ENCODE peak calls at places on chromosomes 13 and 19, in seven cellular contexts. Y is astrocyte of the spinal cord; C is naive thymus-derived CD8-positive, alpha-beta T cell; A is heart left ventricle; K is OCI-LY7; E is NCI-H2081 treated with DMSO at 0.1 percent for 48 hours; Z is stimulated activated CD8-positive, alpha-beta memory T cell treated with anti-CD3 and anti-CD28 coated beads, Interleukin-2, amount 100 ng/mL, for 48 hours. T is an unnamed sample.

GRCh38 chr13:98033277-98034247 is 80.1 kb downstream of the IPO5 start:
- DNase-seq in Z (no peak), A (no peak), C (no peak), E (no peak), Y (peak; percentile 56), K (no peak), T (peak; percentile 53)

GRCh38 chr13:39603424-39603947 is 493 bp upstream of the LHFPL6 start:
- DNase-seq in A (peak; percentile 55), Y (peak; percentile 38), C (no peak), E (no peak), Z (no peak), K (no peak), T (peak; percentile 28)

GRCh38 chr19:49129238-49129583 is 9.9 kb downstream of the PPFIA3 start:
- DNase-seq in C (no peak), K (no peak), Y (no peak), Z (no peak), E (no peak), A (no peak), T (no peak)

GRCh38 chr19:16167055-16167454 is 6.3 kb downstream of the CIB3 start:
- DNase-seq in A (no peak), Z (no peak), K (no peak), C (no peak), E (no peak), Y (no peak), T (no peak)

GRCh38 chr19:55160128-55160985 is 2.8 kb upstream of the TNNI3 start:
- DNase-seq in E (peak; percentile 56), K (peak; percentile 95), C (peak; percentile 92), Y (peak; percentile 72), Z (peak; percentile 87), A (peak; percentile 89), T (peak; percentile 99)

GRCh38 chr13:95375706-95376105 is 74.5 kb upstream of the ABCC4 start:
- DNase-seq in C (no peak), Z (no peak), A (no peak), Y (no peak), E (no peak), K (no peak), T (no peak)

GRCh38 chr19:15469513-15470297 is 5.4 kb upstream of the RASAL3 start:
- DNase-seq in E (no peak), A (no peak), Y (no peak), Z (no peak), K (no peak), C (no peak), T (no peak)

GRCh38 chr19:51364200-51365106 is 1.7 kb downstream of the ETFB start:
- DNase-seq in K (no peak), A (no peak), C (no peak), E (no peak), Y (no peak), Z (no peak), T (no peak)

GRCh38 chr19:15187026-15188007 is 13.5 kb downstream of the NOTCH3 start:
- DNase-seq in A (no peak), K (peak; percentile 18), E (no peak), Z (no peak), Y (no peak), C (no peak), T (no peak)

GRCh38 chr19:29735821-29736220 is 20.8 kb upstream of the C19orf12 start:
- DNase-seq in A (no peak), E (no peak), C (no peak), K (no peak), Z (no peak), Y (no peak), T (no peak)

GRCh38 chr13:110312669-110313031 is 5.6 kb downstream of the COL4A2 start:
- DNase-seq in E (no peak), C (no peak), K (no peak), Z (no peak), Y (peak; percentile 81), A (no peak), T (no peak)

GRCh38 chr19:3404324-3405260 is 38.2 kb downstream of the NFIC start:
- DNase-seq in E (no peak), A (peak; percentile 94), K (no peak), Z (no peak), Y (peak; percentile 90), C (no peak), T (no peak)

GRCh38 chr13:93525087-93525486 is 298.5 kb downstream of the GPC6 start:
- DNase-seq in E (no peak), Y (no peak), K (no peak), C (no peak), A (no peak), Z (no peak), T (no peak)